ENCODE peak calls at places on chromosome 13, in six cellular contexts. N, P, C, Z, L and X are unnamed samples.

GRCh38 chr13:97586941-97587340 is 153.0 kb downstream of the RAP2A start:
- DNase-seq in N (no peak), P (no peak), C (no peak), Z (no peak), L (no peak), X (no peak)

GRCh38 chr13:40814803-40815202 is 25.4 kb downstream of the SLC25A15 start:
- DNase-seq in N (no peak), P (no peak), C (no peak), Z (no peak), L (no peak), X (no peak)

GRCh38 chr13:29428310-29428991 is 167.0 kb downstream of the SLC7A1 start:
- DNase-seq in N (no peak), P (peak), C (no peak), Z (peak), L (peak), X (no peak)

GRCh38 chr13:27504541-27504940 is 54.2 kb upstream of the MTIF3 start:
- DNase-seq in N (no peak), P (no peak), C (no peak), Z (no peak), L (no peak), X (no peak)

GRCh38 chr13:39509616-39510015 is 93.4 kb downstream of the LHFPL6 start:
- DNase-seq in N (no peak), P (no peak), C (no peak), Z (no peak), L (no peak), X (no peak)

GRCh38 chr13:103243495-103243894 is 177.3 kb upstream of the SLC10A2 start:
- DNase-seq in N (no peak), P (no peak), C (no peak), Z (no peak), L (no peak), X (no peak)

GRCh38 chr13:45257638-45258338 is 56.9 kb upstream of the KCTD4 start:
- DNase-seq in N (no peak), P (no peak), C (peak), Z (no peak), L (peak), X (no peak)

GRCh38 chr13:26488236-26489028 is 69.1 kb upstream of the WASF3 start:
- DNase-seq in N (no peak), P (no peak), C (no peak), Z (no peak), L (no peak), X (no peak)

GRCh38 chr13:97272526-97272925 is 50.4 kb downstream of the MBNL2 start:
- DNase-seq in N (no peak), P (no peak), C (no peak), Z (no peak), L (no peak), X (no peak)

GRCh38 chr13:91286317-91286716 is 61.2 kb upstream of the MIR17HG start:
- DNase-seq in N (no peak), P (no peak), C (no peak), Z (no peak), L (no peak), X (no peak)

GRCh38 chr13:110106726-110107125 is 200.2 kb downstream of the COL4A1 start:
- DNase-seq in N (no peak), P (peak), C (no peak), Z (no peak), L (no peak), X (no peak)